ENCODE peak calls at places on chromosomes 6 and 20, in eight cellular contexts. W is upper lobe of right lung, G is body of pancreas, I is brain microvascular endothelial cell, D is A549, M is RWPE2, F is tibial artery, A is thoracic aorta. O is an unnamed sample.

GRCh38 chr6:132643547-132643946 is 15.4 kb downstream of the TAAR1 start:
- DNase-seq in A (no peak), W (no peak), I (no peak), M (no peak), G (no peak), D (no peak), F (no peak), O (no peak)

GRCh38 chr6:48825501-48826317 is 637.3 kb downstream of the MMUT start:
- DNase-seq in W (no peak), F (no peak), G (no peak), M (no peak), D (no peak), A (no peak), I (peak; percentile 46), O (no peak)

GRCh38 chr6:10412948-10413849 is 1.7 kb downstream of the TFAP2A start:
- DNase-seq in I (no peak), A (no peak), D (no peak), G (peak; percentile 72), M (peak; percentile 89), W (peak; percentile 77), F (no peak), O (no peak)

GRCh38 chr20:63132131-63132714 is 83.7 kb downstream of the YTHDF1 start:
- DNase-seq in D (no peak), I (no peak), F (peak; percentile 45), A (no peak), M (peak; percentile 86), W (peak; percentile 55), G (no peak), O (peak; percentile 33)

GRCh38 chr6:133983099-133983939 is 30.3 kb downstream of the TBPL1 start:
- DNase-seq in G (no peak), D (no peak), W (peak; percentile 82), I (peak; percentile 35), A (no peak), M (no peak), F (no peak), O (no peak)

GRCh38 chr6:40148882-40149573 is 214.8 kb upstream of the MOCS1 start:
- DNase-seq in D (no peak), W (no peak), G (no peak), A (no peak), I (no peak), M (no peak), F (no peak), O (no peak)

GRCh38 chr20:38730989-38731737 is 6.9 kb downstream of the SLC32A1 start:
- DNase-seq in I (peak; percentile 22), G (peak; percentile 62), D (peak; percentile 93), A (no peak), M (peak; percentile 80), F (no peak), W (peak; percentile 86), O (peak; percentile 70)

GRCh38 chr20:13216533-13216932 is 4.5 kb upstream of the ISM1 start:
- DNase-seq in D (no peak), M (no peak), F (no peak), G (no peak), A (no peak), I (no peak), W (no peak), O (no peak)

GRCh38 chr6:37570801-37571200 is 71.1 kb upstream of the CCDC167 start:
- DNase-seq in M (no peak), A (no peak), W (no peak), G (no peak), I (no peak), D (no peak), F (no peak), O (no peak)

GRCh38 chr6:82040405-82041221 is 206.9 kb downstream of the IBTK start:
- DNase-seq in M (no peak), G (peak; percentile 41), D (peak; percentile 6), W (no peak), A (no peak), F (no peak), I (peak; percentile 64), O (peak; percentile 23)

GRCh38 chr6:108163644-108164536 is 1.9 kb upstream of the NR2E1 start:
- DNase-seq in W (no peak), M (no peak), I (no peak), A (no peak), G (no peak), F (no peak), D (no peak), O (no peak)

GRCh38 chr6:129177801-129178200 is 294.9 kb downstream of the LAMA2 start:
- DNase-seq in A (no peak), I (no peak), W (no peak), D (no peak), G (no peak), F (no peak), M (no peak), O (no peak)

GRCh38 chr6:582370-582769 is 74.5 kb downstream of the HUS1B start:
- DNase-seq in M (no peak), G (no peak), W (no peak), D (no peak), F (no peak), I (peak; percentile 49), A (no peak), O (no peak)

GRCh38 chr20:21682576-21682975 is 22.9 kb upstream of the PAX1 start:
- DNase-seq in W (no peak), D (no peak), M (no peak), F (no peak), A (no peak), G (no peak), I (no peak), O (no peak)

GRCh38 chr6:28343898-28344677 is 5.7 kb upstream of the ZKSCAN3 start:
- DNase-seq in W (no peak), A (no peak), M (no peak), F (no peak), I (no peak), G (no peak), D (no peak), O (no peak)

GRCh38 chr20:14951707-14952106 is 614.3 kb upstream of the FLRT3 start:
- DNase-seq in I (peak; percentile 13), A (no peak), D (no peak), F (no peak), M (no peak), G (no peak), W (no peak), O (no peak)

GRCh38 chr20:36460648-36461599 is 80.4 kb upstream of the MYL9 start:
- DNase-seq in W (peak; percentile 97), G (peak; percentile 95), A (peak; percentile 79), M (peak; percentile 98), F (peak; percentile 96), D (peak; percentile 86), I (peak; percentile 81), O (peak; percentile 87)

GRCh38 chr20:36461600-36462439 is 79.5 kb upstream of the MYL9 start:
- DNase-seq in W (peak; percentile 82), F (peak; percentile 86), M (peak; percentile 86), I (peak; percentile 38), A (no peak), G (peak; percentile 68), D (no peak), O (no peak)

GRCh38 chr20:36463212-36464061 is 77.9 kb upstream of the MYL9 start:
- DNase-seq in D (no peak), I (no peak), A (no peak), F (no peak), W (no peak), M (no peak), G (no peak), O (no peak)

GRCh38 chr20:36465109-36466080 is 75.9 kb upstream of the MYL9 start:
- DNase-seq in I (peak; percentile 86), A (no peak), D (peak; percentile 91), G (peak; percentile 47), W (no peak), F (peak; percentile 68), M (peak; percentile 88), O (peak; percentile 42)

GRCh38 chr20:36462440-36463211 is 78.7 kb upstream of the MYL9 start:
- DNase-seq in M (peak; percentile 88), I (peak; percentile 37), A (no peak), G (peak; percentile 65), W (peak; percentile 78), D (no peak), F (peak; percentile 93), O (peak; percentile 59)
- H3K27ac ChIP-seq in M (peak overlapping the region; percentile 80), I (peak overlapping the region; percentile 80), A (peak overlapping the region; percentile 100), G (peak overlapping the region; percentile 96), W (peak overlapping the region; percentile 91), D (peak overlapping the region; percentile 99), F (peak overlapping the region; percentile 99), O (peak overlapping the region; percentile 61)

GRCh38 chr6:31723980-31724691 is 963 bp downstream of the MPIG6B start:
- DNase-seq in A (no peak), F (no peak), I (no peak), W (no peak), M (no peak), G (no peak), D (no peak), O (no peak)
- H3K4me3 ChIP-seq in A (no peak overlapping the region), F (no peak overlapping the region), I (no peak overlapping the region), W (no peak overlapping the region), M (no peak overlapping the region), G (no peak overlapping the region), D (no peak overlapping the region), O (no peak overlapping the region)

GRCh38 chr6:116393430-116393829 is 22.7 kb downstream of the DSE start:
- DNase-seq in M (no peak), D (no peak), F (no peak), I (no peak), W (no peak), A (no peak), G (no peak), O (no peak)
- TF ChIP-seq CTCF in M (no peak), D (no peak), F (no peak), I (peak; percentile 37), W (peak; percentile 12), A (no peak), G (no peak), O (no peak)

GRCh38 chr6:110101885-110102284 is 77.6 kb downstream of the WASF1 start:
- DNase-seq in D (no peak), A (no peak), F (no peak), G (no peak), M (no peak), I (no peak), W (no peak), O (no peak)

GRCh38 chr6:110105296-110105695 is 74.2 kb downstream of the WASF1 start:
- DNase-seq in A (no peak), D (no peak), I (no peak), W (no peak), F (no peak), M (no peak), G (no peak), O (no peak)

GRCh38 chr6:110103260-110103659 is 76.2 kb downstream of the WASF1 start:
- DNase-seq in W (no peak), A (no peak), M (no peak), G (no peak), I (no peak), D (no peak), F (no peak), O (no peak)

GRCh38 chr6:110098511-110099116 is 80.9 kb downstream of the WASF1 start:
- DNase-seq in D (no peak), A (no peak), G (no peak), F (no peak), M (peak; percentile 88), W (no peak), I (no peak), O (no peak)

GRCh38 chr6:110102411-110102810 is 77.1 kb downstream of the WASF1 start:
- DNase-seq in G (no peak), D (no peak), M (no peak), I (no peak), F (no peak), A (no peak), W (no peak), O (no peak)
- H3K27ac ChIP-seq in G (no peak overlapping the region), D (no peak overlapping the region), M (peak overlapping the region; percentile 18), I (no peak overlapping the region), F (no peak overlapping the region), A (no peak overlapping the region), W (no peak overlapping the region), O (no peak overlapping the region)